ENCODE peak calls at places on chromosomes 13 and 19, in seven cellular contexts. M, I, G, D, Z, N and V are unnamed samples.

GRCh38 chr13:36219883-36220282 is 5.5 kb upstream of the SOHLH2 start:
- ATAC-seq in N (no peak), Z (no peak), I (no peak), D (no peak), M (no peak), G (no peak), V (no peak)

GRCh38 chr19:1076951-1077350 is 10.0 kb downstream of the ARHGAP45 start:
- ATAC-seq in N (no peak), M (no peak), Z (no peak), I (no peak), D (no peak), G (peak; percentile 37), V (no peak)

GRCh38 chr19:13812544-13812943 is 17.3 kb downstream of the ZSWIM4 start:
- ATAC-seq in I (no peak), M (no peak), D (no peak), G (no peak), N (no peak), Z (no peak), V (no peak)

GRCh38 chr13:50685491-50685890 is 158.0 kb downstream of the DLEU7 start:
- ATAC-seq in G (no peak), D (no peak), N (peak; percentile 47), M (no peak), Z (no peak), I (no peak), V (no peak)

GRCh38 chr19:31264379-31264778 is 84.9 kb downstream of the TSHZ3 start:
- ATAC-seq in I (no peak), N (no peak), D (no peak), Z (no peak), M (no peak), G (no peak), V (no peak)

GRCh38 chr19:29516821-29517395 is 8.9 kb upstream of the VSTM2B start:
- ATAC-seq in G (no peak), Z (no peak), N (no peak), M (no peak), D (no peak), I (no peak), V (no peak)

GRCh38 chr19:51514866-51515481 is 13.4 kb upstream of the SIGLEC12 start:
- ATAC-seq in M (peak; percentile 69), G (no peak), D (peak; percentile 47), N (peak; percentile 67), I (peak; percentile 85), Z (peak; percentile 87), V (no peak)

GRCh38 chr13:98819382-98819781 is 66.9 kb upstream of the SLC15A1 start:
- ATAC-seq in D (no peak), G (no peak), Z (no peak), N (no peak), M (no peak), I (no peak), V (no peak)

GRCh38 chr19:7191946-7192691 is 102.1 kb downstream of the INSR start:
- ATAC-seq in M (no peak), I (no peak), G (no peak), Z (no peak), D (no peak), N (no peak), V (no peak)

GRCh38 chr13:73922728-73923393 is 211.3 kb downstream of the KLF12 start:
- ATAC-seq in M (no peak), I (no peak), D (no peak), Z (no peak), G (no peak), N (peak; percentile 54), V (no peak)

GRCh38 chr19:17872251-17873001 is 681 bp downstream of the SLC5A5 start:
- ATAC-seq in N (no peak), I (no peak), D (no peak), M (no peak), G (no peak), Z (no peak), V (no peak)

GRCh38 chr19:1087813-1088418 is 7.3 kb downstream of the POLR2E start:
- ATAC-seq in I (peak; percentile 10), N (no peak), M (peak; percentile 12), D (no peak), G (peak; percentile 71), Z (no peak), V (peak; percentile 69)

GRCh38 chr19:41332000-41332399 is 21.7 kb downstream of the TGFB1 start:
- ATAC-seq in Z (no peak), M (no peak), D (no peak), N (no peak), I (no peak), G (no peak), V (no peak)

GRCh38 chr19:41816761-41817160 is 20.4 kb downstream of the CEACAM3 start:
- ATAC-seq in I (no peak), M (no peak), D (no peak), Z (no peak), G (no peak), N (no peak), V (no peak)

GRCh38 chr19:7772752-7773291 is 9.8 kb downstream of the CLEC4M start:
- ATAC-seq in N (no peak), D (no peak), I (no peak), Z (peak; percentile 70), G (no peak), M (no peak), V (no peak)

GRCh38 chr13:106919093-106919492 is 351.2 kb upstream of the ARGLU1 start:
- ATAC-seq in M (no peak), N (no peak), I (no peak), D (no peak), G (no peak), Z (no peak), V (no peak)

GRCh38 chr19:47187023-47187655 is 43.9 kb downstream of the BBC3 start:
- ATAC-seq in Z (no peak), G (no peak), M (no peak), D (no peak), N (no peak), I (no peak), V (no peak)

GRCh38 chr19:42158926-42159325 is 26.7 kb upstream of the POU2F2 start:
- ATAC-seq in D (peak; percentile 39), M (no peak), G (no peak), N (no peak), Z (no peak), I (no peak), V (peak; percentile 32)

GRCh38 chr13:50149143-50149703 is 134.0 kb downstream of the KCNRG start:
- ATAC-seq in G (no peak), Z (no peak), M (no peak), I (no peak), D (no peak), N (no peak), V (no peak)

GRCh38 chr13:97834255-97834654 is 119.2 kb upstream of the IPO5 start:
- ATAC-seq in M (peak; percentile 63), G (no peak), Z (no peak), I (no peak), N (no peak), D (no peak), V (no peak)

GRCh38 chr13:80010286-80010831 is 330.6 kb downstream of the SPRY2 start:
- ATAC-seq in G (no peak), D (no peak), M (no peak), Z (no peak), I (no peak), N (no peak), V (no peak)

GRCh38 chr19:45094158-45094557 is 1.2 kb downstream of the PPP1R37 start:
- ATAC-seq in N (no peak), I (no peak), D (no peak), M (no peak), G (no peak), Z (no peak), V (no peak)

DNA sequence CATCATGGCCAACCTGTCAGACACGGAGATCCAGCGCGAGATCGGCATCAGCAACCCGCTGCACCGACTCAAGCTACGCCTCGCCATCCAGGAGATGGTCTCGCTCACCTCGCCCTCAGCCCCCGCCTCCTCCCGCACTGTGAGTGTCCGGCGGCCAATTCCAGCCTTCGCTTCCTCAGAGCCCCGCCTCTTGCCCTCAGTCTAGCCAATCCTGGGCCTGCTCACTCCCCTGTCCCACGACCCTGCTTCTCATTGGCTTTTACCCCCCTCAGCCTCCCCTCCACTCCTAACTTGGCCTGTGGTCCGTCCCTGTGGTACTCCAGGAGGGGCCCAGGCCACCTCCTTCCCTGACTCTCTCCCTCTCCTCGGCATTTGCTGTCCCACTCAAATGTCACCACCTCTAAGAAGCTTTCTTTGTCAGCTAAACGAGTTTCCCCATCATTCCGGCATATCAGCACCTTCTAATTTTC is 12.3 kb downstream of the HRC start:
- ATAC-seq in N (peak; percentile 87), D (peak; percentile 21), M (peak; percentile 98), G (peak; percentile 95), Z (peak; percentile 97), I (peak; percentile 48), V (peak; percentile 98)
- TF ChIP-seq POLR2AphosphoS5 in N (peak; percentile 69), D (no peak), M (no peak), G (no peak), Z (no peak), I (no peak), V (no peak)

DNA sequence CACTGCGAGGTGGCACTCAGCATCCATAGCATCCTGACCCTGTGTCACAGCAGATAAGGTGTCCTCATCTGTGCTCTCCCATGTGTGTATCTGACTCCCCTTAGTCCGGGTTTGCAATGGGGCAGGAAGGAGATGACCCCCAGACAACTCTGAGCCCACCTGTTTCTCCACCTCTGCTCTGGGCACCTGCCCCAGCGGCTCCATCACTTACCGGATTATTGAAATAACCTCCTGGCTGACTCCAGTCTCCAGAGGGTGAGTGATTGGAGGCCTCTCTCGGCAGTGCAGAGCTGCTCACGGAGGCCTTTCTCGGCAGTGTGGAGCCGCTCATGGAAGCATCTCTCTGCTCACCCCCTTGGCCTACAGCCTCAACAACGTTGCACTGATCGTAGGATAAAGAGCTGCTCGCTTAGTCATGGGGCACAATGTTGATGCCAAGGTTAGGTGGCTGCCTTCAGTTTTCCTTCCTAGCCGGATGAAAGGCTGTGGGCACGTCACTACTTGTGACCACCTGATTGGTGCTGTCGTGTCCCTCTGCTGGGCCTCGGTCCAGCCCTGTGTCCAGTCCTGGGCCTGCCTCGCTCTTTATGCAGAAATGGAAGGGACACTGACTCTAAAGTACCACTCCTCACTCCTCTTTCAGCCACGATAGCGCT is 67.6 kb downstream of the TEX29 start:
- ATAC-seq in D (peak; percentile 55), Z (no peak), N (no peak), M (no peak), G (no peak), I (peak; percentile 27), V (no peak)
- H3K27me3 ChIP-seq in D (peaks cover 40% of the 10 kb centered on the region), Z (peaks cover 49% of the 10 kb centered on the region), N (no peaks in the 10 kb centered on the region), M (no peaks in the 10 kb centered on the region), G (no peaks in the 10 kb centered on the region), I (no peaks in the 10 kb centered on the region), V (peaks cover 23% of the 10 kb centered on the region)

GRCh38 chr13:44648392-44649117 is 72.4 kb upstream of the TSC22D1 start:
- ATAC-seq in I (peak; percentile 76), D (peak; percentile 93), Z (no peak), N (peak; percentile 56), G (no peak), M (no peak), V (no peak)
- TF ChIP-seq CTCF in I (peak; percentile 46), D (peak; percentile 41), Z (peak; percentile 40), N (peak; percentile 62), G (peak; percentile 34), M (peak; percentile 51), V (peak; percentile 9)

DNA sequence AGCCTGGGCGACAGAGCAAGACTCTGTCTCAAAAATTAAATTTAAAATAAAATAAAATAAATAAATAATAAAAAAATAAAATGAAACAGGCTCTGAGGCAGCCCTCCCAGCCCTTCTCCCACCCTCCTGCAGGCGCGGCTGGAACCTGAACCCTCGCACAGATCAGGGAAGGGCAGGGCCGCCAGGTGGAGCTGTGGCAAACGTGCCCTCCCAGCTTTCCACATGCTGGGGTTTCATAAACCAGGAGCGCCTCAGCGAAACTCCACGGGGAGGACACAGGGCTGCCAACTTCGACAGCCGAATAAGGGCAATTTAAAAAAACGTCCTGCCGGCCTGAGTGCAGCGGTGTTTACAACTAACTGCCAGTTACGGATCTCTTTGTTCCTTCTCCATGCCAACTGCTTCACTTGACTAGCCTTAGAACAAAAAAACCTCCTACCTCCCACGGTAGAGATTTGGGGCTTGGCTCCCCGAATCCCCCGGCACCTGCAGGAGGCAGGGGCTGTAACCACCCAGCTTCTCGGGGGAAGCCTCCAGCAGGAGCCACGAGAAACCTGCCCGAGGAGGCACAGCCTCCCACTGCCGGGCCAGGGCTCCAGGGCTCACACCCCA is 15.9 kb downstream of the ZNF787 start:
- ATAC-seq in D (peak; percentile 84), N (peak; percentile 85), Z (peak; percentile 55), M (peak; percentile 85), I (peak; percentile 90), G (peak; percentile 89), V (peak; percentile 91)
- TF ChIP-seq POLR2AphosphoS5 in D (no peak), N (no peak), Z (no peak), M (peak; percentile 57), I (no peak), G (peak; percentile 34), V (peak; percentile 79)